ENCODE peak calls at places on chromosome 22, in ten cellular contexts. Q is HCT116, Z is body of pancreas, N is suprapubic skin, H is A549, B is IMR-90, G is right lobe of liver, E is testis, K is tibial nerve, C is breast epithelium. L is an unnamed sample.
A peak's percentile ranks its signal among the peaks of the same experiment; 100 is the strongest.

GRCh38 chr22:35430897-35431322 is 31.0 kb downstream of the MCM5 start:
- DNase-seq in Q (peak; percentile 32), Z (peak; percentile 89), N (peak; percentile 90), H (peak; percentile 82), B (peak; percentile 96), G (peak; percentile 84), E (peak; percentile 90), K (peak; percentile 81), C (peak; percentile 91), L (peak; percentile 77)

GRCh38 chr22:41001722-41002122 is 50.5 kb downstream of the RBX1 start:
- DNase-seq in Q (no peak), Z (peak; percentile 8), N (no peak), H (peak; percentile 34), B (peak; percentile 44), G (no peak), E (no peak), K (no peak), C (no peak), L (no peak)

GRCh38 chr22:19606332-19607197 is 82.4 kb upstream of the CLDN5 start:
- DNase-seq in Q (no peak), Z (no peak), N (no peak), H (no peak), B (no peak), G (no peak), E (no peak), K (no peak), C (no peak), L (no peak)

GRCh38 chr22:26174280-26174679 is 5.0 kb downstream of the SEZ6L start:
- DNase-seq in Q (no peak), Z (peak; percentile 11), N (peak; percentile 62), H (peak; percentile 3), B (no peak), G (no peak), E (peak; percentile 20), K (no peak), C (no peak), L (no peak)

GRCh38 chr22:45896153-45896951 is 80.6 kb downstream of the WNT7B start:
- DNase-seq in Q (no peak), Z (peak; percentile 34), N (no peak), H (no peak), B (no peak), G (no peak), E (no peak), K (no peak), C (peak; percentile 82), L (no peak)

GRCh38 chr22:29704528-29705285 is 15.1 kb upstream of the CABP7 start:
- DNase-seq in Q (no peak), Z (peak; percentile 42), N (no peak), H (peak; percentile 43), B (peak; percentile 76), G (no peak), E (no peak), K (peak; percentile 16), C (no peak), L (no peak)

GRCh38 chr22:23529166-23530103 is 50.7 kb downstream of the IGLL1 start:
- DNase-seq in Q (no peak), Z (no peak), N (peak; percentile 63), H (no peak), B (no peak), G (no peak), E (no peak), K (no peak), C (no peak), L (no peak)

GRCh38 chr22:23509571-23510302 is 70.4 kb downstream of the IGLL1 start:
- DNase-seq in Q (no peak), Z (no peak), N (no peak), H (no peak), B (peak; percentile 10), G (no peak), E (peak; percentile 84), K (no peak), C (no peak), L (no peak)

GRCh38 chr22:22038178-22038880 is 55.7 kb upstream of the TOP3B start:
- DNase-seq in Q (no peak), Z (no peak), N (no peak), H (no peak), B (peak; percentile 53), G (no peak), E (no peak), K (no peak), C (no peak), L (no peak)

GRCh38 chr22:29780781-29781676 is 13.9 kb downstream of the UQCR10 start:
- DNase-seq in Q (no peak), Z (peak; percentile 43), N (no peak), H (no peak), B (peak; percentile 85), G (no peak), E (no peak), K (no peak), C (no peak), L (no peak)

GRCh38 chr22:40363059-40363458 is 7.3 kb upstream of the SGSM3 start:
- DNase-seq in Q (no peak), Z (no peak), N (no peak), H (no peak), B (peak; percentile 90), G (no peak), E (no peak), K (no peak), C (no peak), L (no peak)

GRCh38 chr22:33579448-33580093 is 340.7 kb downstream of the LARGE1 start:
- DNase-seq in Q (peak; percentile 1), Z (peak; percentile 75), N (peak; percentile 79), H (peak; percentile 68), B (peak; percentile 38), G (peak; percentile 70), E (peak; percentile 74), K (peak; percentile 74), C (peak; percentile 57), L (peak; percentile 82)

GRCh38 chr22:47110817-47111443 is 348.5 kb downstream of the TBC1D22A start:
- DNase-seq in Q (no peak), Z (no peak), N (no peak), H (no peak), B (peak; percentile 61), G (no peak), E (peak; percentile 54), K (no peak), C (no peak), L (peak; percentile 70)

GRCh38 chr22:29801153-29801552 is 34.0 kb downstream of the UQCR10 start:
- DNase-seq in Q (no peak), Z (no peak), N (no peak), H (no peak), B (no peak), G (no peak), E (no peak), K (no peak), C (no peak), L (no peak)

GRCh38 chr22:30821381-30821780 is 126.7 kb downstream of the OSBP2 start:
- DNase-seq in Q (no peak), Z (no peak), N (peak; percentile 20), H (no peak), B (no peak), G (no peak), E (no peak), K (no peak), C (no peak), L (no peak)

GRCh38 chr22:30823015-30823370 is 128.3 kb downstream of the OSBP2 start:
- DNase-seq in Q (no peak), Z (no peak), N (peak; percentile 59), H (no peak), B (no peak), G (no peak), E (no peak), K (no peak), C (no peak), L (no peak)

GRCh38 chr22:30821863-30822215 is 127.2 kb downstream of the OSBP2 start:
- DNase-seq in Q (no peak), Z (no peak), N (peak; percentile 66), H (no peak), B (no peak), G (no peak), E (no peak), K (no peak), C (no peak), L (peak; percentile 70)

GRCh38 chr22:30824096-30824495 is 129.4 kb downstream of the OSBP2 start:
- DNase-seq in Q (no peak), Z (no peak), N (peak; percentile 65), H (no peak), B (no peak), G (no peak), E (no peak), K (no peak), C (no peak), L (peak; percentile 66)

GRCh38 chr22:30822216-30823014 is 127.7 kb downstream of the OSBP2 start:
- DNase-seq in Q (no peak), Z (no peak), N (peak; percentile 74), H (no peak), B (no peak), G (no peak), E (no peak), K (no peak), C (no peak), L (no peak)
- TF ChIP-seq CTCF in Q (no peak), Z (no peak), N (no peak), H (no peak), B (no peak), G (no peak), E (no peak), K (no peak), C (no peak), L (no peak)

GRCh38 chr22:49326558-49326957 is 501.1 kb downstream of the BRD1 start:
- DNase-seq in Q (no peak), Z (no peak), N (peak; percentile 20), H (no peak), B (no peak), G (peak; percentile 19), E (no peak), K (no peak), C (peak; percentile 40), L (peak; percentile 62)
- H3K4me3 ChIP-seq in Q (no peak overlapping the region), Z (no peak overlapping the region), N (no peak overlapping the region), H (no peak overlapping the region), B (no peak overlapping the region), G (no peak overlapping the region), E (no peak overlapping the region), K (no peak overlapping the region), C (no peak overlapping the region), L (no peak overlapping the region)

DNA sequence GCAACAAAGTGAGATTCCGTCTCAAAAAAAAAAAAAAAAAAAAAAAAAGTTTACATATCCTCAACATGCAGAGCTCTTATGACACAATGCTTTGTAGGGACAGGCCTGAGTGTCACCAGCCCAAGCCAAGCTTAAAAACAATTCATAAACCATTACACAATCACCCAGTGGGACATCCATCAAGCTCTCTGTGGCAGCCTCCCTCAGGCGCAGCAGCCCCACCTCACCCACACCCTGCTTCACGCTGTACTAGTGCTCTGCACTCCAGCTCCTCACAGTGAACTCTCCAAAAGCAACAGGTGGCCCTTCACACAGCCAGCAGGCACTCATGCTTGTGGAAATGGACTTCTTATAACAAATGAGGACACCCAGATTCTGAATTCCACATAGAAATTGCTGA is 3.5 kb upstream of the FOXRED2 start:
- DNase-seq in Q (no peak), Z (no peak), N (no peak), H (no peak), B (no peak), G (no peak), E (no peak), K (no peak), C (no peak), L (no peak)
- TF ChIP-seq POLR2A in Q (no peak), Z (no peak), N (no peak), H (no peak), B (no peak), G (no peak), E (no peak), K (no peak), C (no peak), L (no peak)

DNA sequence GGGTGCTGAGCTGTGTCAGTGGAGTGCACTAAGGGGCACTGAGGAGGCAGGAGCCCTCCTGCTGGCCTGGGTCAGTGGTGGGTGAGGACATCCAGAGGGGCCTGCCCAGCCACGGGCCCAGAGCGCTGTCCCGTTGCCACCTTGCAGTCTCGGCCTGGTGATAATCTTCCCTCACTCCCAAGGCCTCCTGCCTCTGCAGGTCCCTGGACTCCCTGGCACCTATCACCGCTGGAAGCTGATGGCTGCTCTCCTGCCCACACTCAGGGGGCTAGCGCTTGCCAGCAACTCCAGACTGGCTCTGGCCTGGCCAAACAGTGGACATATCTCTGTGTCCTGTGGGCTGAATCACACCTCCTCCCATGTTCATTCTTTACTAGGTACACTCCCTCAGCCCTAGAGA is 86.5 kb upstream of the PITPNB start:
- DNase-seq in Q (no peak), Z (no peak), N (no peak), H (no peak), B (no peak), G (no peak), E (no peak), K (no peak), C (no peak), L (no peak)
- TF ChIP-seq CTCF in Q (no peak), Z (no peak), N (no peak), H (no peak), B (no peak), G (no peak), E (no peak), K (no peak), C (no peak), L (no peak)